ENCODE peak calls at places on chromosomes 5 and 9, in ten cellular contexts. Z is stimulated activated CD8-positive, alpha-beta memory T cell treated with anti-CD3 and anti-CD28 coated beads, Interleukin-2, amount 100 ng/mL, for 48 hours; S is colonic mucosa; G is CD8-positive, alpha-beta T cell; B is HL-60; Y is left cardiac atrium; I is activated T-cell treated with anti-CD3 and anti-CD28 coated beads, Interleukin-2, amount 50 U/mL, for 1 hour; X is tibial nerve; L is IMR-90; R is activated naive CD8-positive, alpha-beta T cell treated with anti-CD3 and anti-CD28 coated beads for 36 hours. E is an unnamed sample.

GRCh38 chr9:89659473-89660256 is 54.9 kb downstream of the GADD45G start:
- DNase-seq in I (no peak), B (no peak), X (no peak), Z (no peak), R (no peak), S (no peak), L (no peak), Y (no peak), G (no peak), E (no peak)

GRCh38 chr5:5716665-5717064 is 294.2 kb downstream of the ICE1 start:
- DNase-seq in Y (no peak), G (no peak), Z (no peak), I (no peak), B (no peak), S (no peak), X (no peak), R (no peak), L (no peak), E (no peak)

GRCh38 chr9:73715591-73715990 is 563.9 kb downstream of the ANXA1 start:
- DNase-seq in B (no peak), G (no peak), Y (no peak), L (no peak), X (no peak), I (no peak), R (no peak), S (no peak), Z (no peak), E (no peak)

GRCh38 chr5:172167893-172168292 is 20.1 kb downstream of the STK10 start:
- DNase-seq in X (no peak), B (no peak), Y (no peak), R (no peak), G (no peak), L (no peak), S (no peak), I (no peak), Z (no peak), E (peak)

GRCh38 chr9:7234144-7234543 is 476.4 kb downstream of the KDM4C start:
- DNase-seq in S (no peak), X (no peak), Y (no peak), I (no peak), R (peak), Z (peak), L (peak), B (peak), G (no peak), E (no peak)

GRCh38 chr9:129456549-129457324 is 164.2 kb downstream of the C9orf50 start:
- DNase-seq in G (no peak), L (no peak), Z (no peak), Y (no peak), I (no peak), S (no peak), X (no peak), R (no peak), B (no peak), E (no peak)

GRCh38 chr5:40514986-40515385 is 164.7 kb upstream of the PTGER4 start:
- DNase-seq in G (no peak), Y (no peak), S (no peak), X (no peak), I (no peak), B (peak), R (no peak), Z (no peak), L (no peak), E (no peak)

GRCh38 chr9:124969401-124969800 is 28.5 kb upstream of the GOLGA1 start:
- DNase-seq in L (no peak), Y (no peak), X (no peak), B (no peak), S (no peak), Z (no peak), I (no peak), G (no peak), R (no peak), E (no peak)

GRCh38 chr5:5221731-5222130 is 81.6 kb downstream of the ADAMTS16 start:
- DNase-seq in I (no peak), R (no peak), B (no peak), G (no peak), Y (no peak), S (no peak), L (peak), X (no peak), Z (no peak), E (no peak)

GRCh38 chr5:128436825-128437224 is 101.2 kb downstream of the FBN2 start:
- DNase-seq in R (no peak), G (no peak), L (peak), B (no peak), Y (no peak), Z (no peak), I (no peak), X (no peak), S (no peak), E (no peak)

GRCh38 chr9:89884356-89885083 is 279.7 kb downstream of the GADD45G start:
- DNase-seq in L (no peak), S (no peak), X (no peak), I (no peak), Y (peak), G (no peak), Z (no peak), B (no peak), R (no peak), E (peak)

GRCh38 chr5:153998010-153998409 is 40.7 kb downstream of the FAM114A2 start:
- DNase-seq in I (no peak), Y (no peak), G (no peak), S (no peak), L (no peak), B (no peak), X (no peak), Z (no peak), R (no peak), E (no peak)

GRCh38 chr5:127997131-127997775 is 86.3 kb upstream of the SLC12A2 start:
- DNase-seq in R (no peak), Y (no peak), L (no peak), X (no peak), B (no peak), I (no peak), S (no peak), G (no peak), Z (no peak), E (no peak)

GRCh38 chr9:78278177-78278777 is 18.6 kb upstream of the PSAT1 start:
- DNase-seq in B (peak), L (peak), I (no peak), G (no peak), Y (no peak), S (no peak), Z (no peak), R (no peak), X (no peak), E (no peak)

GRCh38 chr5:124397290-124397689 is 349.1 kb downstream of the ZNF608 start:
- DNase-seq in B (no peak), Y (no peak), X (no peak), G (no peak), R (no peak), I (no peak), L (no peak), Z (no peak), S (no peak), E (no peak)

GRCh38 chr9:72977670-72978069 is 24.8 kb upstream of the ALDH1A1 start:
- DNase-seq in G (no peak), Y (no peak), R (no peak), S (no peak), B (no peak), L (no peak), Z (no peak), I (no peak), X (no peak), E (no peak)

GRCh38 chr9:4070266-4070665 is 229.6 kb downstream of the GLIS3 start:
- DNase-seq in L (no peak), X (no peak), Z (no peak), G (no peak), I (no peak), B (no peak), R (no peak), Y (no peak), S (no peak), E (no peak)

GRCh38 chr9:91089405-91090131 is 272.1 kb downstream of the AUH start:
- DNase-seq in G (no peak), X (no peak), B (peak), I (no peak), R (no peak), L (peak), S (peak), Z (no peak), Y (no peak), E (peak)

GRCh38 chr5:178323961-178324360 is 91.4 kb upstream of the PHYKPL start:
- DNase-seq in L (no peak), G (no peak), B (no peak), Y (no peak), Z (no peak), S (no peak), X (no peak), R (no peak), I (no peak), E (no peak)

GRCh38 chr9:109974143-109974917 is 194.3 kb downstream of the PALM2AKAP2 start:
- DNase-seq in Z (peak), B (no peak), R (peak), S (no peak), G (no peak), L (no peak), I (no peak), X (no peak), Y (no peak), E (peak)

GRCh38 chr5:84885479-84886258 is 501.0 kb upstream of the EDIL3 start:
- DNase-seq in X (no peak), B (no peak), L (peak), Z (no peak), R (no peak), S (no peak), Y (peak), I (no peak), G (no peak), E (peak)

GRCh38 chr5:81021486-81021885 is 61.3 kb downstream of the RASGRF2 start:
- DNase-seq in B (no peak), R (no peak), I (no peak), G (no peak), L (no peak), X (no peak), Z (no peak), S (no peak), Y (no peak), E (no peak)

E was measured in left ventricle myocardium superior.